ENCODE peak calls at places on chromosomes 4 and X, in nine cellular contexts. One of them, this sample, is unnamed.

GRCh38 chr4:177455591-177455990 is 13.4 kb upstream of the AGA start:
- DNase-seq in breast epithelium: no peak
- DNase-seq in suprapubic skin: no peak
- DNase-seq in upper lobe of left lung: no peak
- DNase-seq in transverse colon: peak
- DNase-seq in esophagus muscularis mucosa: no peak
- DNase-seq in endothelial cell of umbilical vein: no peak
- DNase-seq in HCT116: no peak
- DNase-seq in sigmoid colon: no peak
- DNase-seq in this sample: no peak

GRCh38 chrX:103063918-103064434 is at the start of gene BEX1:
- DNase-seq in breast epithelium: no peak
- DNase-seq in suprapubic skin: no peak
- DNase-seq in upper lobe of left lung: peak
- DNase-seq in transverse colon: peak
- DNase-seq in esophagus muscularis mucosa: no peak
- DNase-seq in endothelial cell of umbilical vein: no peak
- DNase-seq in HCT116: no peak
- DNase-seq in sigmoid colon: peak
- DNase-seq in this sample: peak

GRCh38 chrX:23503835-23504539 is 163.3 kb upstream of the PRDX4 start:
- DNase-seq in breast epithelium: peak
- DNase-seq in suprapubic skin: peak
- DNase-seq in upper lobe of left lung: no peak
- DNase-seq in transverse colon: peak
- DNase-seq in esophagus muscularis mucosa: no peak
- DNase-seq in endothelial cell of umbilical vein: peak
- DNase-seq in HCT116: peak
- DNase-seq in sigmoid colon: peak
- DNase-seq in this sample: peak

GRCh38 chr4:185587444-185588161 is 52.3 kb upstream of the PDLIM3 start:
- DNase-seq in breast epithelium: no peak
- DNase-seq in suprapubic skin: no peak
- DNase-seq in upper lobe of left lung: peak
- DNase-seq in transverse colon: peak
- DNase-seq in esophagus muscularis mucosa: no peak
- DNase-seq in endothelial cell of umbilical vein: no peak
- DNase-seq in HCT116: no peak
- DNase-seq in sigmoid colon: no peak
- DNase-seq in this sample: peak

GRCh38 chr4:170027181-170027829 is 1.1 kb upstream of the MFAP3L start:
- DNase-seq in breast epithelium: peak
- DNase-seq in suprapubic skin: peak
- DNase-seq in upper lobe of left lung: peak
- DNase-seq in transverse colon: peak
- DNase-seq in esophagus muscularis mucosa: peak
- DNase-seq in endothelial cell of umbilical vein: peak
- DNase-seq in HCT116: peak
- DNase-seq in sigmoid colon: peak
- DNase-seq in this sample: peak

GRCh38 chrX:44908198-44908597 is 35.2 kb downstream of the KDM6A start:
- DNase-seq in breast epithelium: no peak
- DNase-seq in suprapubic skin: no peak
- DNase-seq in upper lobe of left lung: no peak
- DNase-seq in transverse colon: no peak
- DNase-seq in esophagus muscularis mucosa: no peak
- DNase-seq in endothelial cell of umbilical vein: no peak
- DNase-seq in HCT116: no peak
- DNase-seq in sigmoid colon: no peak
- DNase-seq in this sample: no peak

GRCh38 chr4:139988863-139989765 is 164.9 kb downstream of the MAML3 start:
- DNase-seq in breast epithelium: peak
- DNase-seq in suprapubic skin: no peak
- DNase-seq in upper lobe of left lung: no peak
- DNase-seq in transverse colon: no peak
- DNase-seq in esophagus muscularis mucosa: no peak
- DNase-seq in endothelial cell of umbilical vein: peak
- DNase-seq in HCT116: peak
- DNase-seq in sigmoid colon: peak
- DNase-seq in this sample: peak

GRCh38 chr4:105715692-105716278 is 7.2 kb downstream of the GSTCD start:
- DNase-seq in breast epithelium: no peak
- DNase-seq in suprapubic skin: no peak
- DNase-seq in upper lobe of left lung: no peak
- DNase-seq in transverse colon: no peak
- DNase-seq in esophagus muscularis mucosa: no peak
- DNase-seq in endothelial cell of umbilical vein: peak
- DNase-seq in HCT116: peak
- DNase-seq in sigmoid colon: no peak
- DNase-seq in this sample: no peak

GRCh38 chr4:1770791-1771231 is 22.3 kb upstream of the FGFR3 start:
- DNase-seq in breast epithelium: no peak
- DNase-seq in suprapubic skin: no peak
- DNase-seq in upper lobe of left lung: no peak
- DNase-seq in transverse colon: no peak
- DNase-seq in esophagus muscularis mucosa: no peak
- DNase-seq in endothelial cell of umbilical vein: no peak
- DNase-seq in HCT116: no peak
- DNase-seq in sigmoid colon: no peak
- DNase-seq in this sample: no peak

GRCh38 chr4:183588691-183589090 is 70.3 kb downstream of the RWDD4 start:
- DNase-seq in breast epithelium: no peak
- DNase-seq in suprapubic skin: no peak
- DNase-seq in upper lobe of left lung: no peak
- DNase-seq in transverse colon: no peak
- DNase-seq in esophagus muscularis mucosa: no peak
- DNase-seq in endothelial cell of umbilical vein: no peak
- DNase-seq in HCT116: no peak
- DNase-seq in sigmoid colon: no peak
- DNase-seq in this sample: no peak

GRCh38 chrX:52574416-52575275 is 57.8 kb upstream of the XAGE1B start:
- DNase-seq in breast epithelium: peak
- DNase-seq in suprapubic skin: no peak
- DNase-seq in upper lobe of left lung: no peak
- DNase-seq in transverse colon: peak
- DNase-seq in esophagus muscularis mucosa: peak
- DNase-seq in endothelial cell of umbilical vein: peak
- DNase-seq in HCT116: peak
- DNase-seq in sigmoid colon: no peak
- DNase-seq in this sample: no peak

GRCh38 chr4:170391066-170391754 is 301.5 kb upstream of the AADAT start:
- DNase-seq in breast epithelium: no peak
- DNase-seq in suprapubic skin: no peak
- DNase-seq in upper lobe of left lung: no peak
- DNase-seq in transverse colon: no peak
- DNase-seq in esophagus muscularis mucosa: no peak
- DNase-seq in endothelial cell of umbilical vein: no peak
- DNase-seq in HCT116: no peak
- DNase-seq in sigmoid colon: no peak
- DNase-seq in this sample: no peak

GRCh38 chr4:155769092-155769491 is 10.3 kb downstream of the GUCY1B1 start:
- DNase-seq in breast epithelium: no peak
- DNase-seq in suprapubic skin: no peak
- DNase-seq in upper lobe of left lung: no peak
- DNase-seq in transverse colon: no peak
- DNase-seq in esophagus muscularis mucosa: no peak
- DNase-seq in endothelial cell of umbilical vein: no peak
- DNase-seq in HCT116: no peak
- DNase-seq in sigmoid colon: no peak
- DNase-seq in this sample: no peak

GRCh38 chr4:93835929-93836328 is 7.4 kb downstream of the ATOH1 start:
- DNase-seq in breast epithelium: no peak
- DNase-seq in suprapubic skin: no peak
- DNase-seq in upper lobe of left lung: no peak
- DNase-seq in transverse colon: no peak
- DNase-seq in esophagus muscularis mucosa: no peak
- DNase-seq in endothelial cell of umbilical vein: no peak
- DNase-seq in HCT116: no peak
- DNase-seq in sigmoid colon: no peak
- DNase-seq in this sample: no peak

GRCh38 chr4:25792200-25792791 is 70.5 kb downstream of the SEL1L3 start:
- DNase-seq in breast epithelium: no peak
- DNase-seq in suprapubic skin: no peak
- DNase-seq in upper lobe of left lung: no peak
- DNase-seq in transverse colon: peak
- DNase-seq in esophagus muscularis mucosa: no peak
- DNase-seq in endothelial cell of umbilical vein: peak
- DNase-seq in HCT116: peak
- DNase-seq in sigmoid colon: no peak
- DNase-seq in this sample: peak

GRCh38 chrX:109709129-109709631 is 23.9 kb downstream of the ACSL4 start:
- DNase-seq in breast epithelium: no peak
- DNase-seq in suprapubic skin: no peak
- DNase-seq in upper lobe of left lung: no peak
- DNase-seq in transverse colon: no peak
- DNase-seq in esophagus muscularis mucosa: no peak
- DNase-seq in endothelial cell of umbilical vein: peak
- DNase-seq in HCT116: peak
- DNase-seq in sigmoid colon: no peak
- DNase-seq in this sample: no peak

GRCh38 chr4:105786748-105787147 is 78.2 kb downstream of the GSTCD start:
- DNase-seq in breast epithelium: no peak
- DNase-seq in suprapubic skin: no peak
- DNase-seq in upper lobe of left lung: no peak
- DNase-seq in transverse colon: no peak
- DNase-seq in esophagus muscularis mucosa: no peak
- DNase-seq in endothelial cell of umbilical vein: no peak
- DNase-seq in HCT116: no peak
- DNase-seq in sigmoid colon: no peak
- DNase-seq in this sample: no peak

GRCh38 chr4:185889566-185889965 is 77.6 kb upstream of the SORBS2 start:
- DNase-seq in breast epithelium: no peak
- DNase-seq in suprapubic skin: no peak
- DNase-seq in upper lobe of left lung: no peak
- DNase-seq in transverse colon: no peak
- DNase-seq in esophagus muscularis mucosa: no peak
- DNase-seq in endothelial cell of umbilical vein: no peak
- DNase-seq in HCT116: no peak
- DNase-seq in sigmoid colon: no peak
- DNase-seq in this sample: no peak

GRCh38 chrX:6226646-6227444 is 1.8 kb downstream of the NLGN4X start:
- DNase-seq in breast epithelium: no peak
- DNase-seq in suprapubic skin: no peak
- DNase-seq in upper lobe of left lung: peak
- DNase-seq in transverse colon: no peak
- DNase-seq in esophagus muscularis mucosa: no peak
- DNase-seq in endothelial cell of umbilical vein: no peak
- DNase-seq in HCT116: no peak
- DNase-seq in sigmoid colon: no peak
- DNase-seq in this sample: no peak

GRCh38 chr4:180560896-180561295 is 1682.3 kb upstream of the TENM3 start:
- DNase-seq in breast epithelium: no peak
- DNase-seq in suprapubic skin: no peak
- DNase-seq in upper lobe of left lung: no peak
- DNase-seq in transverse colon: no peak
- DNase-seq in esophagus muscularis mucosa: no peak
- DNase-seq in endothelial cell of umbilical vein: no peak
- DNase-seq in HCT116: no peak
- DNase-seq in sigmoid colon: no peak
- DNase-seq in this sample: no peak

DNA sequence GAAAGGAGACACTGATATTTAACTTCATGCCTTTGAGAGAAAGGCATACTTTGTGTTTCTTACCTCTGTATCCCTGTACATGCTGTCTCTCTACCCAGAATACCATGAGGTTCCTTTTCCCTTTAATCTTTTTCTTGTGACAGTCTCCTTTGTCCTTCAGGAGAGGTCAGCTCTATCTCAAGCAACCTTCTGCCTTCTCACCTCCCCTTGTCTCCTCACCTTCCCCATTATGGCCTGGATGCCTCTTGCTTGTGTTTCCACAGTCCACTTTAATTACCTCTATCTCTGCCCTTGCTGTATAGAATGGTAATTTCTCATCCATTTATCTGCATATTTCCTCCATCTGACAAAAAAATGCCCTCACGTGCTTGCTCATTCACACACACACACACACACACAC is 28.4 kb downstream of the MSN start:
- DNase-seq in breast epithelium: no peak
- DNase-seq in suprapubic skin: no peak
- DNase-seq in upper lobe of left lung: no peak
- DNase-seq in transverse colon: no peak
- DNase-seq in esophagus muscularis mucosa: no peak
- DNase-seq in endothelial cell of umbilical vein: no peak
- DNase-seq in HCT116: no peak
- DNase-seq in sigmoid colon: no peak
- DNase-seq in this sample: no peak
- H3K4me3 ChIP-seq in breast epithelium: no peak
- H3K4me3 ChIP-seq in suprapubic skin: no peak
- H3K4me3 ChIP-seq in upper lobe of left lung: no peak
- H3K4me3 ChIP-seq in transverse colon: no peak
- H3K4me3 ChIP-seq in esophagus muscularis mucosa: no peak
- H3K4me3 ChIP-seq in endothelial cell of umbilical vein: no peak
- H3K4me3 ChIP-seq in HCT116: no peak
- H3K4me3 ChIP-seq in sigmoid colon: no peak
- H3K4me3 ChIP-seq in this sample: no peak

GRCh38 chrX:368811-369562 is 17.7 kb downstream of the PPP2R3B start:
- DNase-seq in breast epithelium: no peak
- DNase-seq in suprapubic skin: no peak
- DNase-seq in upper lobe of left lung: no peak
- DNase-seq in transverse colon: no peak
- DNase-seq in esophagus muscularis mucosa: no peak
- DNase-seq in endothelial cell of umbilical vein: no peak
- DNase-seq in HCT116: no peak
- DNase-seq in sigmoid colon: no peak
- DNase-seq in this sample: no peak
- TF ChIP-seq POLR2A in breast epithelium: no peak
- TF ChIP-seq POLR2A in suprapubic skin: no peak
- TF ChIP-seq POLR2A in upper lobe of left lung: no peak
- TF ChIP-seq POLR2A in transverse colon: no peak
- TF ChIP-seq POLR2A in esophagus muscularis mucosa: no peak
- TF ChIP-seq POLR2A in endothelial cell of umbilical vein: no peak
- TF ChIP-seq POLR2A in HCT116: no peak
- TF ChIP-seq POLR2A in sigmoid colon: no peak
- TF ChIP-seq POLR2A in this sample: no peak

GRCh38 chrX:56802921-56803848 is 74.1 kb downstream of the NBDY start:
- DNase-seq in breast epithelium: peak
- DNase-seq in suprapubic skin: no peak
- DNase-seq in upper lobe of left lung: no peak
- DNase-seq in transverse colon: peak
- DNase-seq in esophagus muscularis mucosa: no peak
- DNase-seq in endothelial cell of umbilical vein: peak
- DNase-seq in HCT116: no peak
- DNase-seq in sigmoid colon: peak
- DNase-seq in this sample: peak
- TF ChIP-seq POLR2AphosphoS5 in breast epithelium: no peak
- TF ChIP-seq POLR2AphosphoS5 in suprapubic skin: no peak
- TF ChIP-seq POLR2AphosphoS5 in upper lobe of left lung: no peak
- TF ChIP-seq POLR2AphosphoS5 in transverse colon: no peak
- TF ChIP-seq POLR2AphosphoS5 in esophagus muscularis mucosa: no peak
- TF ChIP-seq POLR2AphosphoS5 in endothelial cell of umbilical vein: no peak
- TF ChIP-seq POLR2AphosphoS5 in HCT116: no peak
- TF ChIP-seq POLR2AphosphoS5 in sigmoid colon: no peak
- TF ChIP-seq POLR2AphosphoS5 in this sample: no peak

DNA sequence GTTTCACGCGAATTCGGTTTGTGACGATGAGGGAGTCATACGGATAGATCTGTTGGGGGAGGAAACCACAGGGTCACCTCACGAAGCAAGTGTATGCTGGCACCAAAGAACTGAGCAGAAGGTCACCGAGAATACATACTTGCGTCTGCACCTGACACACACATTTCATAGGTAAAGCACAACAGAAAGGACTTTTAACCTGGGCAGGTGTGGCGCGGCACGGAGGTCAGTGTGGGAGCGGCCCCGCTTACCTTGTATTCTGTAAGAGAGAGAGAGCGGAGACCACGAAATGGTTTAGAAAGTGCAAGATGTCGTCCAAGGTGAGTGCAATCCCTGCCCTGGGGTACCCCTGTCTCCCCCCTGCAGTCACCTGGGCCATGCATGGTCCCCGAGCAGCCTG is 43.6 kb upstream of the AFAP1 start:
- DNase-seq in breast epithelium: no peak
- DNase-seq in suprapubic skin: no peak
- DNase-seq in upper lobe of left lung: no peak
- DNase-seq in transverse colon: peak
- DNase-seq in esophagus muscularis mucosa: no peak
- DNase-seq in endothelial cell of umbilical vein: no peak
- DNase-seq in HCT116: no peak
- DNase-seq in sigmoid colon: no peak
- DNase-seq in this sample: no peak
- H3K4me3 ChIP-seq in breast epithelium: no peak
- H3K4me3 ChIP-seq in suprapubic skin: no peak
- H3K4me3 ChIP-seq in upper lobe of left lung: no peak
- H3K4me3 ChIP-seq in transverse colon: no peak
- H3K4me3 ChIP-seq in esophagus muscularis mucosa: no peak
- H3K4me3 ChIP-seq in endothelial cell of umbilical vein: no peak
- H3K4me3 ChIP-seq in HCT116: no peak
- H3K4me3 ChIP-seq in sigmoid colon: no peak
- H3K4me3 ChIP-seq in this sample: no peak